ENCODE peak calls at places on chromosomes 13 and 19, in ten cellular contexts. J, I, M, P, K, A, F, O, R and B are unnamed samples.

GRCh38 chr19:33763661-33764343 is 32.9 kb upstream of the KCTD15 start:
- DNase-seq in J (no peak), I (no peak), M (no peak), P (peak), K (peak), A (no peak), F (no peak), O (no peak), R (peak), B (no peak)

GRCh38 chr19:49475995-49476880 is 2.2 kb downstream of the FLT3LG start:
- DNase-seq in J (no peak), I (no peak), M (no peak), P (no peak), K (peak), A (no peak), F (no peak), O (peak), R (no peak), B (peak)

GRCh38 chr13:63167699-63168337 is 1752.2 kb upstream of the PCDH20 start:
- DNase-seq in J (no peak), I (no peak), M (no peak), P (no peak), K (no peak), A (no peak), F (no peak), O (no peak), R (no peak), B (no peak)

GRCh38 chr13:110251227-110251791 is 55.6 kb downstream of the COL4A1 start:
- DNase-seq in J (no peak), I (no peak), M (no peak), P (no peak), K (no peak), A (no peak), F (no peak), O (no peak), R (no peak), B (no peak)

GRCh38 chr19:661427-662196 is 1.4 kb downstream of the RNF126 start:
- DNase-seq in J (no peak), I (peak), M (no peak), P (no peak), K (peak), A (no peak), F (no peak), O (no peak), R (no peak), B (no peak)

GRCh38 chr13:38902551-38902950 is 88.1 kb downstream of the STOML3 start:
- DNase-seq in J (no peak), I (no peak), M (no peak), P (no peak), K (no peak), A (no peak), F (no peak), O (no peak), R (no peak), B (no peak)

GRCh38 chr13:94033830-94034642 is 445.4 kb downstream of the DCT start:
- DNase-seq in J (peak), I (no peak), M (no peak), P (no peak), K (peak), A (no peak), F (no peak), O (no peak), R (no peak), B (no peak)

GRCh38 chr13:104984296-104984818 is 1551.1 kb downstream of the EFNB2 start:
- DNase-seq in J (peak), I (no peak), M (peak), P (peak), K (peak), A (no peak), F (no peak), O (peak), R (no peak), B (no peak)

GRCh38 chr13:24627864-24628418 is 52.3 kb upstream of the ATP12A start:
- DNase-seq in J (no peak), I (no peak), M (no peak), P (no peak), K (no peak), A (no peak), F (no peak), O (no peak), R (no peak), B (no peak)

GRCh38 chr19:52155596-52156359 is 15.6 kb downstream of the ZNF836 start:
- DNase-seq in J (no peak), I (no peak), M (no peak), P (no peak), K (no peak), A (no peak), F (no peak), O (no peak), R (no peak), B (no peak)

GRCh38 chr19:1107655-1108261 is 4.0 kb downstream of the GPX4 start:
- DNase-seq in J (no peak), I (no peak), M (no peak), P (no peak), K (no peak), A (no peak), F (no peak), O (peak), R (no peak), B (no peak)

GRCh38 chr13:110398564-110399507 is 91.8 kb downstream of the COL4A2 start:
- DNase-seq in J (peak), I (no peak), M (no peak), P (no peak), K (no peak), A (no peak), F (no peak), O (peak), R (no peak), B (no peak)

GRCh38 chr13:93169980-93170379 is 56.6 kb upstream of the GPC6 start:
- DNase-seq in J (peak), I (no peak), M (no peak), P (no peak), K (peak), A (no peak), F (no peak), O (peak), R (no peak), B (no peak)

GRCh38 chr13:67229438-67230242 is 496 bp downstream of the PCDH9 start:
- DNase-seq in J (peak), I (peak), M (no peak), P (no peak), K (no peak), A (no peak), F (no peak), O (no peak), R (no peak), B (no peak)

GRCh38 chr19:3284759-3285646 is 60.5 kb downstream of the CELF5 start:
- DNase-seq in J (peak), I (peak), M (no peak), P (peak), K (peak), A (no peak), F (peak), O (peak), R (peak), B (peak)

GRCh38 chr19:10761443-10762242 is 43.8 kb downstream of the DNM2 start:
- DNase-seq in J (no peak), I (no peak), M (no peak), P (no peak), K (no peak), A (peak), F (no peak), O (no peak), R (no peak), B (no peak)

GRCh38 chr13:19618925-19619324 is 14.5 kb upstream of the MPHOSPH8 start:
- DNase-seq in J (peak), I (no peak), M (no peak), P (no peak), K (peak), A (no peak), F (no peak), O (peak), R (peak), B (no peak)

GRCh38 chr19:19113040-19113541 is 25.2 kb downstream of the TMEM161A start:
- DNase-seq in J (peak), I (no peak), M (no peak), P (no peak), K (peak), A (no peak), F (no peak), O (peak), R (no peak), B (no peak)

GRCh38 chr19:6362024-6362344 is 653 bp downstream of the CLPP start:
- DNase-seq in J (no peak), I (no peak), M (no peak), P (no peak), K (peak), A (no peak), F (peak), O (no peak), R (no peak), B (no peak)

GRCh38 chr13:106098778-106099177 is 436.7 kb downstream of the EFNB2 start:
- DNase-seq in J (no peak), I (no peak), M (no peak), P (no peak), K (no peak), A (no peak), F (no peak), O (no peak), R (no peak), B (no peak)

GRCh38 chr19:49938662-49939061 is 9.4 kb upstream of the NUP62 start:
- DNase-seq in J (no peak), I (peak), M (no peak), P (no peak), K (no peak), A (no peak), F (no peak), O (no peak), R (no peak), B (no peak)

DNA sequence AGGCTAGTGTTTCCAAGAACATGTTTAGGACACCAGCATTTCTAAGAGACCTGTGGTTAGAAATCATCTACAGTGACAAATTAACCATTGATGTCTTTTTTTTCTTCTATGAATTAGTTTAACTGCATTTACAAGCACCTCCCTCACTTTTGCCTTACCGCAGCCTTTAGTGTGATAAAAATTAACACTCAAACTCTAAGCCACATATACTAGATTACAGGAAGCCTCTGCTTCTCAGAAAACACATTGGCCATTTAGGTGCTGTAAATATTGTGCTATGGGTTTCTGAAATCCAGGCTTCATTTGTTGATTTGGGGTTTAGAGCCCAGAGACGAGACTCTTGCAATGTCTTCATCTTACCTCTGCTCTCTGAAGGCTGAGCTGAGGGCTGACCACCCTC is 34.6 kb upstream of the OLFM4 start:
- DNase-seq in J (no peak), I (no peak), M (no peak), P (no peak), K (no peak), A (no peak), F (no peak), O (no peak), R (no peak), B (no peak)
- TF ChIP-seq CTCF in J (no peak), I (no peak), M (no peak), P (no peak), K (no peak), A (no peak), F (no peak), O (no peak), R (no peak), B (no peak)

DNA sequence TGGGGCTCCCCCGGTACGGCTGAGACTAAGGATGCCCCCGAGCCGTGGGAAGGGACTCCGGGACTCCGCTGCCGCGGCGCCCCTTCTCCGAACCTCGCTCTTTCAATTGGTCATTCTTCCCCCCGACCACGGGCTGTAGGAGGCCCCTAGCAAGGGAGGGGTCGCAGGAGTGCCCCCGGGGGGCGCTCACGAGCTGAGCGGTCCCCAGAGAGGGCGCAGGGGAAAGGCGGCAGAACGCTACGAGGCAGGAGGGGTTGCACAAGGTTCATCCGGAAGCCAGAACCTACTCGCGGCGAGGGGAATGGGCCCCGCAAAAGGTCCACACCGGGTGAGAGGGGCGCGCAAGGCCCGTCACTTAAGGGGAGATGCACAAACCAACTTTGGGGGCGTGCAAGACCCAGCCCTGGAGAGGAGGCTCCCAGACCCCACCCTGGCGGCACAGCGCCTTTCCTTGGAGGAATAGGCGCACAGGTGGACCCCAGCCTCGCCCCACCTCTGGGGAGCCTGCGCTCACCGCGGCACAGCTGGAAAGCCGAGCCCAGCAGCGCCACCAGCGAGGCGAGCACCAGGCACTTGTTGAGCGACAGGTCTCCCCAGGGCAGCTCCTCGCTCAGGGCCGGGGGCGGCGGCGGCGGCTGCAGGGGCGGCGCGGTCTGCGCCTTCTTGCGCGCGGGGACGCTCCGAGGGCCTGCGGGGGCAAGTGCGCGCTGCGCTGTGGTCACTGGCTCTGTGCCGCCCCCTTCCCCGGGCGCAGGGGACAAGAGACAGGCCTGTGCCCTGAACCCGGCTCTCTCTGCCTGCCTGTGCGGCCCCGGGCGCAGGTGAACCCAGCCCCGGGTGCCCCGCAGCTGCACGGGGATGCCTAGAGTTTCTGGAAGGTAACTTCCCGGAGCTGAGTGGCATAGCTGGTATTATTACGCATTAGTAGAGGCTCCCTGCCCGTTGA is 2.8 kb downstream of the JSRP1 start:
- DNase-seq in J (no peak), I (peak), M (no peak), P (no peak), K (no peak), A (no peak), F (no peak), O (no peak), R (no peak), B (no peak)
- TF ChIP-seq CTCF in J (peak), I (peak), M (no peak), P (no peak), K (no peak), A (no peak), F (no peak), O (peak), R (no peak), B (peak)

GRCh38 chr19:45820413-45821102 is 5.5 kb upstream of the RSPH6A start:
- DNase-seq in J (no peak), I (no peak), M (no peak), P (no peak), K (no peak), A (no peak), F (no peak), O (no peak), R (no peak), B (no peak)
- TF ChIP-seq CTCF in J (no peak), I (no peak), M (no peak), P (no peak), K (no peak), A (no peak), F (no peak), O (no peak), R (no peak), B (no peak)

GRCh38 chr19:5339950-5340636 is 519 bp downstream of the PTPRS start:
- DNase-seq in J (no peak), I (peak), M (no peak), P (no peak), K (peak), A (no peak), F (no peak), O (no peak), R (peak), B (no peak)
- TF ChIP-seq CTCF in J (peak), I (no peak), M (no peak), P (peak), K (no peak), A (no peak), F (no peak), O (no peak), R (no peak), B (no peak)

GRCh38 chr19:13833330-13834265 is 38.4 kb downstream of the ZSWIM4 start:
- DNase-seq in J (peak), I (peak), M (peak), P (peak), K (peak), A (peak), F (peak), O (peak), R (peak), B (peak)
- TF ChIP-seq CTCF in J (peak), I (peak), M (peak), P (peak), K (no peak), A (peak), F (peak), O (peak), R (no peak), B (peak)

GRCh38 chr19:29084266-29084665 is 128.7 kb downstream of the UQCRFS1 start:
- DNase-seq in J (no peak), I (no peak), M (no peak), P (no peak), K (peak), A (no peak), F (no peak), O (no peak), R (no peak), B (no peak)
- TF ChIP-seq CTCF in J (peak), I (no peak), M (no peak), P (peak), K (peak), A (no peak), F (no peak), O (no peak), R (no peak), B (no peak)

DNA sequence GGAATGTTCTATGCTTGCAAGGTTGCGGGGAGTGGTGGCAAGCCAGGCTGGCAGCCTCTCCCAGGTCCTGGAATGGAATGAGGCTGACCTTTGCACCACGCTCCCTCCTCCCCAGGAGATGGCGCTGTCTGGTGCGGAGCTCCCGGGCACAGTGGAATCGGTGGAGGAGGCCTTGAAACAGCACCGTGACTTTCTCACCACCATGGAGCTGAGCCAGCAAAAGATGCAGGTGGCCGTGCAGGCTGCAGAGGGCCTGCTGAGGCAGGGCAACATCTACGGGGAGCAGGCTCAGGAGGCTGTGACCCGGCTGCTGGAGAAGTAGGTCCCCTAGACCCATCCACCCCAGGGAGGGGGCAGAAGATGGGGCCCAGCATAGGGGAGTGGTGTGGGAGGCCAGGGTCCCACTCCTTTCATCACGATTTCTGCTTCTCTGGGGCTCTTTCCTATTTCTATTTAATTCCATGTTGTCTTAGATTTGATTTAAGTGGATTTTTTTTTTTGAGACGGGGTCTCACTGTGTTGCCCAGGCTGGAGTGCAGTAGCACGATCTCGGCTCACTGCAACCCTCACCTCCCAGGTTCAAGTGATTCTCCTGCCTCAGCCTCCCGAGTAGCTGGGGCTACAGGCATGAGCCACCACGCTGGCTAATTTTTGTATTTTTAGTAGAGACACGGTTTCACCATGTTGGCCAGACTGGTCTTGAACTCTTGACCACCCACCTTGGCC is 53.2 kb upstream of the SHKBP1 start:
- DNase-seq in J (peak), I (no peak), M (peak), P (peak), K (peak), A (no peak), F (peak), O (peak), R (peak), B (no peak)
- TF ChIP-seq CTCF in J (peak), I (no peak), M (no peak), P (peak), K (peak), A (peak), F (peak), O (peak), R (peak), B (peak)

GRCh38 chr19:46979770-46980105 is 39.9 kb upstream of the NPAS1 start:
- DNase-seq in J (no peak), I (no peak), M (no peak), P (no peak), K (no peak), A (no peak), F (no peak), O (no peak), R (no peak), B (no peak)
- TF ChIP-seq CTCF in J (no peak), I (no peak), M (no peak), P (no peak), K (no peak), A (no peak), F (no peak), O (no peak), R (no peak), B (no peak)

GRCh38 chr19:39264306-39265290 is 3.6 kb upstream of the IFNL2 start:
- DNase-seq in J (no peak), I (no peak), M (no peak), P (no peak), K (peak), A (no peak), F (no peak), O (peak), R (no peak), B (no peak)
- TF ChIP-seq CTCF in J (no peak), I (no peak), M (no peak), P (no peak), K (no peak), A (no peak), F (no peak), O (no peak), R (no peak), B (no peak)

DNA sequence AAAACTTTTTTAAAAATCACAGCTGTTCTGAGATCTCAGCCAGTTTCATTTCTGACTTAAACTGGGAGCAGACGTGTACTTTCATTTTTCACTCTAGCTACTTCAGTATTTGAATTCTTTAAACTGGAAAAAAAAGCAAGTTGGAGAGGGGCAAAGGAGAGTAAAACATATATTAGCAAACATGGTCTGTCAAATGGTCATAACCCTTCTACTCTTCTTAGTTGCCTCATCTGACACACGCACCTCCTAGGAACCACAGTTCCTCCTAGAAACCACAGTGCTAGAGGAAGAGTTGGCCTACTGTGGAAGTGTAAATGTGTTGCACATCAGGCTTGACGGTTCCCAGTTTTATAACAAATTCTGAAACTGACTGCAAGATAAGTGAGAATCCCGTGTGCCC is 47.2 kb downstream of the TM9SF2 start:
- DNase-seq in J (no peak), I (no peak), M (no peak), P (no peak), K (no peak), A (no peak), F (no peak), O (no peak), R (no peak), B (no peak)
- TF ChIP-seq CTCF in J (no peak), I (no peak), M (no peak), P (no peak), K (no peak), A (no peak), F (no peak), O (no peak), R (no peak), B (no peak)